ENCODE peak calls at places on chromosomes 11 and 22, in six cellular contexts. One of them, this sample, is unnamed.
A peak's percentile ranks its signal among the peaks of the same experiment; 100 is the strongest.

GRCh38 chr22:39439170-39439569 is 17.6 kb upstream of the MGAT3 start:
- DNase-seq in frontal cortex: no peak
- DNase-seq in A172: peak; percentile 55
- DNase-seq in CMK: no peak
- DNase-seq in smooth muscle cell of the brain vasculature: no peak
- DNase-seq in iPS-NIHi11: no peak
- DNase-seq in this sample: no peak

GRCh38 chr22:21707677-21708076 is 27.9 kb downstream of the YPEL1 start:
- DNase-seq in frontal cortex: no peak
- DNase-seq in A172: no peak
- DNase-seq in iPS-NIHi11: no peak
- DNase-seq in smooth muscle cell of the brain vasculature: no peak
- DNase-seq in CMK: no peak
- DNase-seq in this sample: no peak

GRCh38 chr22:43173976-43174720 is 12.8 kb downstream of the TTLL12 start:
- DNase-seq in CMK: no peak
- DNase-seq in iPS-NIHi11: no peak
- DNase-seq in frontal cortex: no peak
- DNase-seq in smooth muscle cell of the brain vasculature: no peak
- DNase-seq in A172: no peak
- DNase-seq in this sample: no peak

GRCh38 chr11:84722583-84723108 is 904.5 kb downstream of the DLG2 start:
- DNase-seq in smooth muscle cell of the brain vasculature: no peak
- DNase-seq in A172: no peak
- DNase-seq in frontal cortex: no peak
- DNase-seq in CMK: no peak
- DNase-seq in iPS-NIHi11: peak; percentile 20
- DNase-seq in this sample: no peak

GRCh38 chr11:62835336-62835735 is 2.7 kb upstream of the TEX54 start:
- DNase-seq in iPS-NIHi11: no peak
- DNase-seq in CMK: no peak
- DNase-seq in smooth muscle cell of the brain vasculature: no peak
- DNase-seq in A172: no peak
- DNase-seq in frontal cortex: no peak
- DNase-seq in this sample: no peak

GRCh38 chr11:11582261-11582701 is 39.5 kb downstream of the GALNT18 start:
- DNase-seq in frontal cortex: peak; percentile 40
- DNase-seq in A172: no peak
- DNase-seq in smooth muscle cell of the brain vasculature: no peak
- DNase-seq in CMK: no peak
- DNase-seq in iPS-NIHi11: no peak
- DNase-seq in this sample: no peak

GRCh38 chr11:3028808-3029207 is 28.4 kb downstream of the CARS1 start:
- DNase-seq in A172: no peak
- DNase-seq in CMK: no peak
- DNase-seq in frontal cortex: no peak
- DNase-seq in smooth muscle cell of the brain vasculature: no peak
- DNase-seq in iPS-NIHi11: no peak
- DNase-seq in this sample: no peak

GRCh38 chr11:103091441-103091809 is 535 bp downstream of the DCUN1D5 start:
- DNase-seq in CMK: no peak
- DNase-seq in smooth muscle cell of the brain vasculature: no peak
- DNase-seq in iPS-NIHi11: peak; percentile 58
- DNase-seq in A172: peak; percentile 2
- DNase-seq in frontal cortex: peak; percentile 18
- DNase-seq in this sample: peak; percentile 56

GRCh38 chr11:119181677-119182412 is 3.4 kb upstream of the NHERF4 start:
- DNase-seq in CMK: no peak
- DNase-seq in frontal cortex: no peak
- DNase-seq in A172: no peak
- DNase-seq in iPS-NIHi11: no peak
- DNase-seq in smooth muscle cell of the brain vasculature: no peak
- DNase-seq in this sample: no peak